ENCODE peak calls at places on chromosome 21, in four cellular contexts. One of them, this sample, is unnamed.
A peak's percentile ranks its signal among the peaks of the same experiment; 100 is the strongest.

GRCh38 chr21:35216966-35217365 is 167.9 kb upstream of the RUNX1 start:
- DNase-seq in stimulated activated CD4-positive, alpha-beta T cell treated with anti-CD3 and anti-CD28 coated beads, Interleukin-4, amount 100 ng/mL, for 48 hours: no peak
- DNase-seq in left kidney: peak; percentile 80
- DNase-seq in NCI-H2171 treated with DMSO at 0.1 percent for 48 hours: no peak
- DNase-seq in this sample: peak; percentile 19

GRCh38 chr21:25186278-25186677 is 421.0 kb downstream of the MRPL39 start:
- DNase-seq in stimulated activated CD4-positive, alpha-beta T cell treated with anti-CD3 and anti-CD28 coated beads, Interleukin-4, amount 100 ng/mL, for 48 hours: no peak
- DNase-seq in NCI-H2171 treated with DMSO at 0.1 percent for 48 hours: no peak
- DNase-seq in left kidney: no peak
- DNase-seq in this sample: no peak

GRCh38 chr21:45831991-45832740 is 149.4 kb upstream of the COL6A1 start:
- DNase-seq in left kidney: peak; percentile 47
- DNase-seq in NCI-H2171 treated with DMSO at 0.1 percent for 48 hours: no peak
- DNase-seq in stimulated activated CD4-positive, alpha-beta T cell treated with anti-CD3 and anti-CD28 coated beads, Interleukin-4, amount 100 ng/mL, for 48 hours: no peak
- DNase-seq in this sample: peak; percentile 34

GRCh38 chr21:32131960-32132359 is 146.9 kb downstream of the MIS18A start:
- DNase-seq in left kidney: peak; percentile 50
- DNase-seq in NCI-H2171 treated with DMSO at 0.1 percent for 48 hours: no peak
- DNase-seq in stimulated activated CD4-positive, alpha-beta T cell treated with anti-CD3 and anti-CD28 coated beads, Interleukin-4, amount 100 ng/mL, for 48 hours: no peak
- DNase-seq in this sample: peak; percentile 26

GRCh38 chr21:45550552-45551210 is 8.4 kb upstream of the SLC19A1 start:
- DNase-seq in stimulated activated CD4-positive, alpha-beta T cell treated with anti-CD3 and anti-CD28 coated beads, Interleukin-4, amount 100 ng/mL, for 48 hours: peak; percentile 53
- DNase-seq in NCI-H2171 treated with DMSO at 0.1 percent for 48 hours: no peak
- DNase-seq in left kidney: peak; percentile 65
- DNase-seq in this sample: peak; percentile 35

GRCh38 chr21:34157456-34158025 is 84.2 kb downstream of the MRPS6 start:
- DNase-seq in stimulated activated CD4-positive, alpha-beta T cell treated with anti-CD3 and anti-CD28 coated beads, Interleukin-4, amount 100 ng/mL, for 48 hours: no peak
- DNase-seq in NCI-H2171 treated with DMSO at 0.1 percent for 48 hours: no peak
- DNase-seq in left kidney: no peak
- DNase-seq in this sample: no peak

GRCh38 chr21:33801424-33802405 is 113.9 kb downstream of the ATP5PO start:
- DNase-seq in NCI-H2171 treated with DMSO at 0.1 percent for 48 hours: peak; percentile 96
- DNase-seq in left kidney: peak; percentile 76
- DNase-seq in stimulated activated CD4-positive, alpha-beta T cell treated with anti-CD3 and anti-CD28 coated beads, Interleukin-4, amount 100 ng/mL, for 48 hours: no peak
- DNase-seq in this sample: peak; percentile 39

GRCh38 chr21:35107520-35107919 is 58.4 kb upstream of the RUNX1 start:
- DNase-seq in NCI-H2171 treated with DMSO at 0.1 percent for 48 hours: no peak
- DNase-seq in left kidney: no peak
- DNase-seq in stimulated activated CD4-positive, alpha-beta T cell treated with anti-CD3 and anti-CD28 coated beads, Interleukin-4, amount 100 ng/mL, for 48 hours: no peak
- DNase-seq in this sample: no peak

GRCh38 chr21:34952701-34953100 is 96.4 kb downstream of the RUNX1 start:
- DNase-seq in stimulated activated CD4-positive, alpha-beta T cell treated with anti-CD3 and anti-CD28 coated beads, Interleukin-4, amount 100 ng/mL, for 48 hours: no peak
- DNase-seq in left kidney: peak; percentile 6
- DNase-seq in NCI-H2171 treated with DMSO at 0.1 percent for 48 hours: peak; percentile 6
- DNase-seq in this sample: no peak

GRCh38 chr21:28135646-28136045 is 857.0 kb downstream of the LTN1 start:
- DNase-seq in left kidney: no peak
- DNase-seq in NCI-H2171 treated with DMSO at 0.1 percent for 48 hours: no peak
- DNase-seq in stimulated activated CD4-positive, alpha-beta T cell treated with anti-CD3 and anti-CD28 coated beads, Interleukin-4, amount 100 ng/mL, for 48 hours: no peak
- DNase-seq in this sample: no peak

GRCh38 chr21:17492415-17493168 is 20.3 kb upstream of the CXADR start:
- DNase-seq in NCI-H2171 treated with DMSO at 0.1 percent for 48 hours: no peak
- DNase-seq in stimulated activated CD4-positive, alpha-beta T cell treated with anti-CD3 and anti-CD28 coated beads, Interleukin-4, amount 100 ng/mL, for 48 hours: no peak
- DNase-seq in left kidney: no peak
- DNase-seq in this sample: peak; percentile 91